ENCODE peak calls at places on chromosome 17, in five cellular contexts. U is lung, K is right lobe of liver, A is OCI-LY7, C is endodermal cell. N is an unnamed sample.
A peak's percentile ranks its signal among the peaks of the same experiment; 100 is the strongest.

GRCh38 chr17:1959871-1960569 is 65.1 kb downstream of the RTN4RL1 start:
- DNase-seq in U (no peak), K (no peak), A (no peak), C (no peak), N (no peak)

GRCh38 chr17:30236807-30237206 is 1.3 kb upstream of the SLC6A4 start:
- DNase-seq in K (peak; percentile 73), U (peak; percentile 56), C (peak; percentile 88), A (no peak), N (no peak)

GRCh38 chr17:82235775-82236141 is 6.9 kb downstream of the SLC16A3 start:
- DNase-seq in U (no peak), A (no peak), C (no peak), K (no peak), N (no peak)

GRCh38 chr17:78110363-78111011 is 18.1 kb downstream of the TMC6 start:
- DNase-seq in A (no peak), K (no peak), C (peak; percentile 50), U (no peak), N (no peak)

GRCh38 chr17:73969956-73970355 is 233.5 kb upstream of the RPL38 start:
- DNase-seq in A (no peak), K (no peak), U (peak; percentile 77), C (peak; percentile 30), N (no peak)

GRCh38 chr17:44952946-44953475 is 5.4 kb upstream of the KIF18B start:
- DNase-seq in C (peak; percentile 82), A (no peak), U (no peak), K (no peak), N (no peak)

GRCh38 chr17:65100316-65101140 is 36.6 kb upstream of the RGS9 start:
- DNase-seq in U (peak; percentile 85), A (peak; percentile 91), C (peak; percentile 97), K (peak; percentile 93), N (peak; percentile 81)

GRCh38 chr17:45230787-45231480 is 9.2 kb downstream of the FMNL1 start:
- DNase-seq in U (no peak), K (no peak), C (peak; percentile 67), A (no peak), N (peak; percentile 32)

GRCh38 chr17:78241277-78242023 is 10.0 kb downstream of the TMEM235 start:
- DNase-seq in U (no peak), A (peak; percentile 85), C (peak; percentile 87), K (no peak), N (no peak)

GRCh38 chr17:63494300-63494928 is 17.6 kb downstream of the ACE start:
- DNase-seq in C (no peak), U (no peak), A (no peak), K (no peak), N (no peak)

GRCh38 chr17:63163158-63163520 is 197.1 kb downstream of the TANC2 start:
- DNase-seq in A (no peak), C (no peak), U (no peak), K (no peak), N (no peak)

GRCh38 chr17:81526662-81527571 is 1.3 kb upstream of the FSCN2 start:
- DNase-seq in K (no peak), C (no peak), A (no peak), U (no peak), N (no peak)

GRCh38 chr17:16900288-16900882 is 71.5 kb downstream of the TNFRSF13B start:
- DNase-seq in K (no peak), A (no peak), C (no peak), U (no peak), N (no peak)

GRCh38 chr17:14061666-14062560 is 7.4 kb upstream of the COX10 start:
- DNase-seq in A (no peak), C (no peak), U (peak; percentile 48), K (no peak), N (no peak)

GRCh38 chr17:1644493-1645206 is 882 bp downstream of the SCARF1 start:
- DNase-seq in A (no peak), U (no peak), K (no peak), C (peak; percentile 64), N (no peak)

GRCh38 chr17:83080641-83081560 is 1.5 kb downstream of the METRNL start:
- DNase-seq in C (peak; percentile 73), K (no peak), U (no peak), A (peak; percentile 62), N (no peak)

GRCh38 chr17:82927661-82928601 is 88.1 kb upstream of the ZNF750 start:
- DNase-seq in A (no peak), U (no peak), C (no peak), K (no peak), N (no peak)

GRCh38 chr17:31488982-31489294 is 97.5 kb downstream of the RAB11FIP4 start:
- DNase-seq in C (peak; percentile 80), A (no peak), K (no peak), U (no peak), N (no peak)

GRCh38 chr17:50596191-50597037 is 35.9 kb downstream of the CACNA1G start:
- DNase-seq in C (peak; percentile 96), A (no peak), U (no peak), K (no peak), N (no peak)

GRCh38 chr17:20988001-20988641 is 54.7 kb downstream of the USP22 start:
- DNase-seq in U (no peak), A (no peak), K (no peak), C (peak; percentile 54), N (no peak)

GRCh38 chr17:51672058-51672457 is 411.7 kb downstream of the UTP18 start:
- DNase-seq in C (no peak), U (no peak), A (no peak), K (no peak), N (no peak)

GRCh38 chr17:49223517-49224197 is 6.9 kb downstream of the PHOSPHO1 start:
- DNase-seq in C (peak; percentile 97), U (peak; percentile 57), A (peak; percentile 59), K (peak; percentile 66), N (peak; percentile 51)

GRCh38 chr17:12099412-12099811 is 78.7 kb downstream of the MAP2K4 start:
- DNase-seq in K (no peak), C (no peak), A (no peak), U (no peak), N (no peak)

GRCh38 chr17:16005641-16006040 is 6.0 kb downstream of the TTC19 start:
- DNase-seq in C (no peak), U (no peak), K (no peak), A (no peak), N (no peak)

GRCh38 chr17:63843387-63844292 is 1.2 kb upstream of the SMARCD2 start:
- DNase-seq in C (no peak), K (no peak), U (peak; percentile 50), A (peak; percentile 94), N (peak; percentile 31)

GRCh38 chr17:40516581-40517285 is 15.3 kb upstream of the TNS4 start:
- DNase-seq in C (peak; percentile 74), U (no peak), A (peak; percentile 90), K (no peak), N (peak; percentile 84)
- H3K4me3 ChIP-seq in C (no peak overlapping the region), U (no peak overlapping the region), A (peak overlapping the region; percentile 55), K (no peak overlapping the region), N (peak overlapping the region; percentile 51)

DNA sequence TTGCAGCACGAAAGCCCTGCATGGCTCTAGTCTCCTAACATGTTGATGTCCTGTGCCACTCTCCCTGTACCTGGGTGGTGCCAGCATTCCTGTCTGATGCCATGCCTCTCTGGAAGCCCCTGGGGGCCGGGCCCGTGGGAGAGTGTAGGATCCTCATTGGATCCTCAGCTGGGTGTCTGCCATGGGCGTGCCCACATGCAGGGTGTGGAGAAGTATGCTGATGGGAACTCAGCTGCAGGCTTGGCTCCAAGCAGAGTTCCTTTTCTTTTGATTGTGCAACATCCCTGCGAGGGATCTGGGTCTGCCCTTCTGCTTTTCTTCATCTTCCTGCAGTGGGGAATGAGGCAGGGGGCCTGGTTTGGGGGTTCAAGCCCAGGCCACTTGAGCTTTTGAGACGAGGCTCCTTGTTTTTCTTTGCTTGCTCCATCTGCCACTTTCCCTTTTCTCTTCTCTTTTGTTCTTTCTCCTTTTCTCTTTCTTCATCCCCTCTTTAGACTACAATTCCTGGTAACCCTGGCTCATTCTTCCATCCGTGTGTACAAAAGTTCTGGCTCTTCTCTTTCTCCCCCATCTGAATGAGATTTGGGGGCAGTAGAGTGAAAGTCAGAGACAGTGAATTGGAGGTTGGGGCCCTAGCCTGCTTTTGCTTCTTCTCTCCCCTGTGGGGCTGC is 32.9 kb downstream of the KSR1 start:
- DNase-seq in C (peak; percentile 70), U (peak; percentile 79), K (peak; percentile 56), A (no peak), N (no peak)
- H3K4me1 ChIP-seq in C (peaks cover 16% of the 10 kb centered on the region), U (peaks cover 21% of the 10 kb centered on the region), K (peaks cover 6% of the 10 kb centered on the region), A (no peaks in the 10 kb centered on the region), N (no peaks in the 10 kb centered on the region)

DNA sequence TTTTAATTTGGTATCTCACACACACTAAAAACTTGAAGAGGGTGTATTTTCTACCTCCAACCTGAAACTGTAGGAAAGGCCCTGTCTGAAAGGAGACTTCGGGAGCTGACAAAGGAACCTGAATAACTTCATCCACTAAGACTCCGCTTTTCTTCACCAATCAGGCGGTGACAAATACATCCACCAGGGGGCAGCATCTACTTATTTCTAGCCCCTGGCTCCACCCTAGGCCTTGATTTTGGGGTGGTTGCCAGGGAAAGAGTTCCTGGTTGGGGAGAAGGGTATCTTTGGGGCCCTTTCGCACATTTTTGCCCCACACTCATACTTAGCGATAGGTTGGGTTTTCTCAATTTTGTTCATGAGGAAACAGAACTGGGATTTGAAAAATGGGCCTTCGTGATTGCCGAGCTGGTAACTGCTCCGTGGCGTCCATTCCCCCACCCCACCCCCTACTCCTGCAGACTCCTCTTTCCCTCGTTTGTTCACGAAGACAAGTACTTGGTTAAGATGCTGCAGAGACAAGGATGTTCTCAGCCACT is 4.8 kb upstream of the ARL4D start:
- DNase-seq in C (peak; percentile 98), A (peak; percentile 86), U (peak; percentile 94), K (peak; percentile 92), N (peak; percentile 86)
- H3K27ac ChIP-seq in C (no peak overlapping the region), A (no peak overlapping the region), U (no peak overlapping the region), K (no peak overlapping the region), N (no peak overlapping the region)

DNA sequence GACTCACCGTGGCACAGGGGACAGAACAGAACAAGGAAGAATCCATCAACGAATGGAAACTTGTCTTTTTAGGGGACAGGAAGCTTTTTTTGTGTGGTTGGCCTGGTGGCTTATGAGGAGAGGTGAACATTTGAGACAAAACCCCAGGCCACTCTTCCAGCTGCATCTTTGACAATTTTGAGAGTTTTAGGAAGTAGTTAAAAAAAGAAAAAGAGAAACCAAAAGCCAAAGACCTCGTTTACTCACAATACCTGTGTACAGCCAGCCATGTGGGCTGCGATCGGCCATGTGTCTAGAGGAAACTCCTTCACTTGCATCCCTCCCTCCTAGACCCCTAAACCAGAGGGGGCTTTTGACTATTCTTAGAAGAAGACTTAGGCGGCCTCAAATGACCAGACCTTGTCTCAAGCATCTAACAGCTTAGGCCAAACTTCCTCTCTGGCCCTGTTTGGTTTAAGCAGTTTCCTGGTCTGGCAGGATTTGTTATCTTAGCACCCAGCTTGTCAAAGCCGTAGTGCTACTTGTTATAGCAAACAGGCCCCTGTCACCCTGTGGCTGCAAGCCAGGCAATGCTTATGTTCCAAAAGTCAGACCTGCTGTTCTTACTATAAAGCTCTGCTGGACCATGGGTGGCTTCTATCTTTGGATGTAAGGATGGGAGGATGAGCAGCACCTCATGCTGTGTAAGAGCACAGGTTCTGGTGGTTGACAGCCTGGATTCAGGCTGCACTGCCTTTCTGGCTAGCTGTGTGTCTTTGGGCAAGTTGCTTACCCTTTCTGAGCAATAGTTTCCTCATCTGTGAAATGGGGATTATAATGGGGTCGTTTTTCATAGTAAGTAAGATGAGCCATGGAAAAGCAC is 17.7 kb downstream of the KSR1 start:
- DNase-seq in U (peak; percentile 57), C (no peak), A (peak; percentile 52), K (no peak), N (peak; percentile 69)
- H3K4me3 ChIP-seq in U (no peak overlapping the region), C (no peak overlapping the region), A (peak overlapping the region; percentile 19), K (no peak overlapping the region), N (peak overlapping the region; percentile 23)

N was measured in CD4-positive, alpha-beta memory T cell.